ENCODE peak calls at places on chromosome 2, in ten cellular contexts. H, E, O, X, S, Y, A, J, B and C are unnamed samples.

GRCh38 chr2:61220768-61221167 is 58.8 kb downstream of the C2orf74 start:
- DNase-seq in H (no peak), E (no peak), O (no peak), X (peak; percentile 73), S (no peak), Y (no peak), A (no peak), J (peak; percentile 57), B (peak; percentile 31), C (no peak)

GRCh38 chr2:211408485-211408884 is 852.1 kb downstream of the CPS1 start:
- DNase-seq in H (no peak), E (no peak), O (peak; percentile 43), X (peak; percentile 87), S (peak; percentile 18), Y (peak; percentile 94), A (no peak), J (peak; percentile 92), B (peak; percentile 35), C (no peak)

GRCh38 chr2:96344011-96344410 is 8.4 kb downstream of the NCAPH start:
- DNase-seq in H (no peak), E (no peak), O (no peak), X (peak; percentile 73), S (no peak), Y (no peak), A (no peak), J (no peak), B (no peak), C (peak; percentile 62)

GRCh38 chr2:83196225-83196624 is 1262.9 kb downstream of the SUCLG1 start:
- DNase-seq in H (peak; percentile 29), E (no peak), O (no peak), X (peak; percentile 6), S (peak; percentile 62), Y (no peak), A (no peak), J (peak; percentile 73), B (peak; percentile 58), C (no peak)

GRCh38 chr2:16713011-16713423 is 47.4 kb upstream of the CYRIA start:
- DNase-seq in H (no peak), E (no peak), O (no peak), X (no peak), S (no peak), Y (no peak), A (no peak), J (no peak), B (no peak), C (peak; percentile 35)

GRCh38 chr2:8515864-8516533 is 165.9 kb upstream of the ID2 start:
- DNase-seq in H (peak; percentile 54), E (no peak), O (no peak), X (no peak), S (no peak), Y (no peak), A (no peak), J (no peak), B (no peak), C (no peak)

GRCh38 chr2:7943446-7943845 is 738.4 kb upstream of the ID2 start:
- DNase-seq in H (peak; percentile 4), E (no peak), O (no peak), X (no peak), S (no peak), Y (no peak), A (no peak), J (no peak), B (no peak), C (no peak)

GRCh38 chr2:120034616-120035015 is 21.7 kb downstream of the EPB41L5 start:
- DNase-seq in H (no peak), E (no peak), O (no peak), X (no peak), S (no peak), Y (no peak), A (no peak), J (no peak), B (no peak), C (no peak)

GRCh38 chr2:235952714-235953113 is 215.5 kb downstream of the GBX2 start:
- DNase-seq in H (no peak), E (no peak), O (no peak), X (no peak), S (no peak), Y (no peak), A (no peak), J (no peak), B (no peak), C (no peak)

GRCh38 chr2:26758790-26759321 is 5.2 kb upstream of the SLC35F6 start:
- DNase-seq in H (no peak), E (no peak), O (no peak), X (peak; percentile 67), S (no peak), Y (no peak), A (no peak), J (no peak), B (no peak), C (no peak)

GRCh38 chr2:197857708-197858107 is 53.3 kb downstream of the PLCL1 start:
- DNase-seq in H (peak; percentile 64), E (no peak), O (no peak), X (no peak), S (no peak), Y (no peak), A (no peak), J (no peak), B (no peak), C (no peak)

GRCh38 chr2:233449071-233449901 is 95.0 kb downstream of the DGKD start:
- DNase-seq in H (no peak), E (peak; percentile 46), O (no peak), X (peak; percentile 46), S (peak; percentile 50), Y (no peak), A (peak; percentile 76), J (peak; percentile 53), B (peak; percentile 30), C (no peak)
- TF ChIP-seq CTCF in H (no peak), E (peak; percentile 42), O (no peak), X (peak; percentile 83), S (peak; percentile 76), Y (peak; percentile 75), A (peak; percentile 77), J (peak; percentile 68), B (peak; percentile 53), C (no peak)

DNA sequence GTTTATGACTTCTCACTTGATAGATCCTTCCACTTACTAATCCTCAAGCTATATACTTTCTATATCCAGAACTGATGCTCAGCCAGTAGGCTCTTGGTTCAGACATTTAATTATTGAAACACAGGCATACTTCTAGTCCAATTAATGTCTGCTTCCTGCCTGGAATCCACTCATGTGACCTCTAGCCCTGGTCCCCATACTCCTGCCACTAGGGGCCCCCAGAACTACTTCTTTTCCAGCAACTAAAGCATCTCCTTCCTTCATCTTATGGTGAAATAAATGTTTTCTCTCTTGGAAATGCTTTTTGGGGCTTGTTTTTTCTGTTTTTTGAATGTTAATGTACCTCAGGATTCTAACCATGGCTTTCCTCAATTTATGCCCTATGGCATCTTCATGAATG is 527.6 kb downstream of the SATB2 start:
- DNase-seq in H (peak; percentile 11), E (no peak), O (peak; percentile 5), X (no peak), S (no peak), Y (no peak), A (no peak), J (no peak), B (peak; percentile 19), C (no peak)
- TF ChIP-seq CTCF in H (peak; percentile 17), E (no peak), O (no peak), X (peak; percentile 18), S (no peak), Y (peak; percentile 35), A (no peak), J (peak; percentile 33), B (peak; percentile 27), C (no peak)

GRCh38 chr2:42223067-42223636 is 54.0 kb downstream of the EML4 start:
- DNase-seq in H (no peak), E (no peak), O (no peak), X (no peak), S (peak; percentile 23), Y (no peak), A (no peak), J (no peak), B (no peak), C (no peak)
- TF ChIP-seq CTCF in H (no peak), E (no peak), O (no peak), X (no peak), S (no peak), Y (no peak), A (no peak), J (no peak), B (no peak), C (no peak)

GRCh38 chr2:127523269-127523930 is 2.9 kb downstream of the IWS1 start:
- DNase-seq in H (no peak), E (no peak), O (no peak), X (no peak), S (no peak), Y (peak; percentile 10), A (no peak), J (no peak), B (no peak), C (no peak)

GRCh38 chr2:127528487-127528886 is 2.2 kb upstream of the IWS1 start:
- DNase-seq in H (peak; percentile 57), E (no peak), O (no peak), X (no peak), S (no peak), Y (no peak), A (no peak), J (no peak), B (no peak), C (no peak)

GRCh38 chr2:127525692-127526141 is 572 bp downstream of the IWS1 start:
- DNase-seq in H (peak; percentile 76), E (no peak), O (no peak), X (peak; percentile 68), S (no peak), Y (peak; percentile 52), A (peak; percentile 25), J (peak; percentile 47), B (peak; percentile 51), C (peak; percentile 34)

GRCh38 chr2:127526940-127527804 is 883 bp upstream of the IWS1 start:
- DNase-seq in H (no peak), E (no peak), O (peak; percentile 19), X (no peak), S (no peak), Y (peak; percentile 95), A (no peak), J (peak; percentile 76), B (peak; percentile 88), C (no peak)

DNA sequence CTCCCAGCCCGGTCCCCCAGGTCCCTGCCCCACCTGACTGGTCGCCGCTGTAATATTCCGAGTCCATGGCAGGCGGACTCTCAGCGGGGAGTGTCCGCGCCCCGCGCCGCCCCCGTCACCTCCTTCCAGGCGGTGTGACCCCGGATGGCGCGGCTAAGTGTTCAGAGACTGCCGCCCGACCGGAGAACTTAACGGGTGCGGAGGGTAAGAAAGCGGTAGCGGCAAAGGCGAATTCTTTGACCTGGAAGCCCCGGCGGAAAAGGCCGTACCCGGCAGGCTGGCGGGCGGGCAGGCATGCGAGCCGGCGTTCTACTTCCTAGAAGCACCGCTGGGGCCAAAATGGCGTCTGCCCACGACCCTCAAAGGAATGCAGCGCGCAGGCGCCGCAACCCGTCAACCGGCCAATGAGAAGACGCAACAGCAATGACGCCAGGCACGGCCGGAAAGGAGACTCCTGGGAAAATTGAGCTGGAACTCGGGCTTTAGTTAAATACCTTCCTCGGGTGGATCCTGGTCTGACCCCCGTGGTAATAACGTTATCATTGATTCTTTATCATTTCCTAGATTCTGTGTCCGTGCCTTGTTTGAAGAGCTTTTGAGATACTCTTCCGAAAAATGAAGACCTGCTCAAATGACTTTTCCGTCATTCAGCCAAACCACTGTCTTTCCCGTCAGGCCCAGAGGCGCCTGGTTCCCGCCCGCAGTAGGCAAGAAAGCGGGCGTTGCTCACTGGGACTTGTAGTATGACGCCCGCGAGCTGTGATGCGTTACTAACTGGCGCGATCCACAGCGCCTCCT is at the start of gene IWS1:
- DNase-seq in H (peak; percentile 98), E (peak; percentile 94), O (peak; percentile 93), X (peak; percentile 95), S (peak; percentile 98), Y (peak; percentile 95), A (peak; percentile 94), J (peak; percentile 96), B (peak; percentile 97), C (peak; percentile 94)
- TF ChIP-seq CTCF in H (no peak), E (peak; percentile 60), O (no peak), X (no peak), S (no peak), Y (no peak), A (peak; percentile 11), J (no peak), B (no peak), C (no peak)